ENCODE peak calls at places on chromosomes 3 and 15, in seven cellular contexts. S is endothelial cell, G is neural crest cell, F is glutamatergic neuron, V is AG09309, W is thoracic aorta, R is fibroblast of villous mesenchyme. X is an unnamed sample.

GRCh38 chr3:171206283-171206682 is 179.8 kb upstream of the SLC2A2 start:
- DNase-seq in R (no peak), G (no peak), W (no peak), V (no peak), S (no peak), F (no peak), X (no peak)

GRCh38 chr3:126033765-126034164 is 50.2 kb downstream of the SLC41A3 start:
- DNase-seq in W (no peak), V (no peak), R (no peak), G (no peak), F (no peak), S (no peak), X (no peak)

GRCh38 chr3:58041826-58042324 is 33.7 kb downstream of the FLNB start:
- DNase-seq in F (no peak), S (no peak), W (no peak), V (peak), R (peak), G (no peak), X (no peak)

GRCh38 chr3:5891721-5892120 is 704.2 kb downstream of the EDEM1 start:
- DNase-seq in F (no peak), W (no peak), R (no peak), V (no peak), S (no peak), G (no peak), X (no peak)

GRCh38 chr3:89032331-89033063 is 74.9 kb upstream of the EPHA3 start:
- DNase-seq in V (no peak), S (no peak), R (peak), G (no peak), F (no peak), W (no peak), X (no peak)

GRCh38 chr15:29095746-29096145 is 173.9 kb downstream of the NSMCE3 start:
- DNase-seq in R (no peak), W (no peak), V (no peak), G (no peak), S (no peak), F (no peak), X (no peak)

GRCh38 chr3:147431746-147432145 is 22.6 kb downstream of the ZIC1 start:
- DNase-seq in G (no peak), S (no peak), V (peak), F (no peak), W (no peak), R (no peak), X (no peak)

GRCh38 chr15:89857673-89858072 is 36.1 kb downstream of the AP3S2 start:
- DNase-seq in G (no peak), R (no peak), F (no peak), S (no peak), W (no peak), V (no peak), X (no peak)

GRCh38 chr3:59425371-59425770 is 375.5 kb upstream of the CFAP20DC start:
- DNase-seq in V (peak), G (no peak), F (no peak), W (no peak), R (peak), S (no peak), X (no peak)

GRCh38 chr3:140972833-140973232 is 31.2 kb downstream of the SLC25A36 start:
- DNase-seq in R (peak), W (no peak), F (no peak), G (no peak), S (no peak), V (peak), X (no peak)

GRCh38 chr3:43512749-43513404 is 108.9 kb downstream of the ANO10 start:
- DNase-seq in S (no peak), W (no peak), V (peak), G (no peak), F (no peak), R (peak), X (no peak)

GRCh38 chr15:52252781-52253180 is 42.8 kb downstream of the MYO5C start:
- DNase-seq in V (peak), W (no peak), R (peak), G (no peak), S (no peak), F (no peak), X (no peak)

GRCh38 chr3:177521305-177521704 is 324.0 kb upstream of the TBL1XR1 start:
- DNase-seq in S (no peak), V (no peak), F (no peak), W (no peak), R (no peak), G (no peak), X (no peak)
- TF ChIP-seq CTCF in S (no peak), V (no peak), F (no peak), W (no peak), R (no peak), G (no peak), X (no peak)

GRCh38 chr15:31393441-31394091 is 66.9 kb downstream of the KLF13 start:
- DNase-seq in W (no peak), F (no peak), V (no peak), S (no peak), R (no peak), G (no peak), X (no peak)

GRCh38 chr15:31390777-31391486 is 64.3 kb downstream of the KLF13 start:
- DNase-seq in W (no peak), S (no peak), F (no peak), V (no peak), R (peak), G (no peak), X (no peak)

GRCh38 chr15:31390029-31390428 is 63.4 kb downstream of the KLF13 start:
- DNase-seq in G (no peak), F (no peak), V (no peak), R (no peak), S (no peak), W (no peak), X (no peak)

GRCh38 chr15:31391687-31392671 is 65.3 kb downstream of the KLF13 start:
- DNase-seq in R (peak), V (peak), G (peak), S (peak), W (peak), F (peak), X (peak)

GRCh38 chr15:31392761-31393401 is 66.2 kb downstream of the KLF13 start:
- DNase-seq in V (no peak), W (no peak), R (no peak), S (no peak), F (peak), G (peak), X (peak)
- TF ChIP-seq CTCF in V (no peak), W (no peak), R (no peak), S (no peak), F (no peak), G (no peak), X (no peak)

GRCh38 chr15:41115088-41115651 is 910 bp downstream of the INO80 start:
- DNase-seq in F (no peak), V (no peak), W (no peak), G (no peak), S (peak), R (peak), X (no peak)
- TF ChIP-seq CTCF in F (no peak), V (peak), W (no peak), G (peak), S (no peak), R (peak), X (no peak)

GRCh38 chr3:133574260-133574881 is 885 bp downstream of the CDV3 start:
- DNase-seq in W (no peak), F (peak), S (peak), V (no peak), R (peak), G (peak), X (peak)

GRCh38 chr3:133572158-133573053 is 1.1 kb upstream of the CDV3 start:
- DNase-seq in S (no peak), V (no peak), W (no peak), G (no peak), R (peak), F (no peak), X (no peak)

GRCh38 chr3:133575121-133575520 is 1.6 kb downstream of the CDV3 start:
- DNase-seq in G (no peak), W (no peak), F (no peak), R (no peak), V (no peak), S (no peak), X (no peak)

GRCh38 chr3:133573629-133574194 is at the start of gene CDV3:
- DNase-seq in G (no peak), R (no peak), V (no peak), W (no peak), F (peak), S (peak), X (no peak)

DNA sequence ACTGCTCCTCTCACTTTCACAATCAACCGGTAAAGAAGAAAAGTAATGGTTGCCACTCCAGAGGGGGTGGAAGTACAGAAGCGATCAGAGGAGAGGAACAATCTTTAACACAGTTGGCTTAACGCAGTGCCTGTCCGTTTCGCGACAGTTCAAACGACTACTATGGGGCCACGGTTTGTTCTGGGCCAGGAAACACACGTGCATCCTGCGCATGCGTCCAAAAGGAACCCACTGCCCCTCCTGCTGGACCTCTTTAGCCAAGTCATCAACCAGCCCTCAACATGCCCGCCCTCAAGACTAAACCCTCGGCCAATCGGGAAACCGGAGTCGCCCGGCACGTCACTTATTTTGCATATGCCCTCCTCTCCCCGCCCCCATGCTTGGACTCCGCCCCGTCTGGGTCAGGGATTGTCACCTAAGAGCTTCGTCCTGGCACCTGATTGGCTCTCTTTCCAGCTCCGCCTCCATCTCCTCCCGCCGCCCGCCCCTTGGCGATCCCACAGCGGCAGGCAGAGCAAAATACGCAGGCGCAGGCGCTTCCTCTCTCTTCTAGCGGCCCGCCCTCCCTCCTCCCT is 345 bp upstream of the CDV3 start:
- DNase-seq in S (peak), F (peak), W (peak), R (peak), G (peak), V (peak), X (peak)
- TF ChIP-seq CTCF in S (no peak), F (no peak), W (no peak), R (peak), G (no peak), V (no peak), X (no peak)